ENCODE peak calls at places on chromosomes 7 and 10, in seven cellular contexts. B is upper lobe of right lung; S is left colon; X is pancreas; P is left ventricle myocardium superior; N is lower lobe of right lung; W is activated CD8-positive, alpha-beta T cell treated with anti-CD3 and anti-CD28 coated beads for 36 hours. T is an unnamed sample.

GRCh38 chr7:36736827-36737211 is 12.5 kb upstream of the AOAH start:
- ATAC-seq in P (peak), B (peak), X (peak), N (peak), W (peak), S (peak), T (peak)

GRCh38 chr7:155377837-155378579 is 79.9 kb upstream of the EN2 start:
- ATAC-seq in B (peak), X (peak), P (peak), N (peak), S (peak), W (no peak), T (no peak)

GRCh38 chr10:35326466-35327235 is 9.7 kb upstream of the CCNY start:
- ATAC-seq in N (no peak), X (no peak), W (no peak), P (no peak), B (no peak), S (no peak), T (no peak)

GRCh38 chr7:38748056-38748610 is 117.0 kb upstream of the AMPH start:
- ATAC-seq in X (no peak), N (no peak), S (no peak), B (no peak), W (no peak), P (no peak), T (no peak)

GRCh38 chr7:107768263-107768662 is 24.3 kb downstream of the CBLL1 start:
- ATAC-seq in S (no peak), B (no peak), W (no peak), P (no peak), X (no peak), N (no peak), T (peak)

GRCh38 chr10:30763933-30764332 is 134.4 kb upstream of the LYZL2 start:
- ATAC-seq in S (no peak), X (no peak), W (no peak), B (peak), P (no peak), N (no peak), T (no peak)

GRCh38 chr7:20407585-20408466 is 77.1 kb downstream of the ITGB8 start:
- ATAC-seq in S (no peak), X (peak), B (peak), N (peak), P (peak), W (no peak), T (no peak)

GRCh38 chr10:110456046-110456445 is 41.7 kb upstream of the DUSP5 start:
- ATAC-seq in X (no peak), S (peak), W (no peak), N (no peak), P (peak), B (no peak), T (no peak)

GRCh38 chr7:43041105-43041504 is 71.3 kb upstream of the HECW1 start:
- ATAC-seq in W (no peak), B (no peak), P (no peak), N (no peak), S (no peak), X (no peak), T (no peak)

GRCh38 chr7:10412426-10413019 is 561.1 kb upstream of the PHF14 start:
- ATAC-seq in W (peak), S (no peak), X (peak), B (peak), P (no peak), N (peak), T (no peak)